ENCODE peak calls at places on chromosomes 3 and 15, in six cellular contexts. One of them, this sample, is unnamed.

GRCh38 chr15:49235446-49236207 is 65.6 kb downstream of the GALK2 start:
- DNase-seq in fibroblast of pulmonary artery: peak
- DNase-seq in epithelial cell of esophagus: peak
- DNase-seq in AG20443: peak
- DNase-seq in kidney epithelial cell: peak
- DNase-seq in AG10803: peak
- DNase-seq in this sample: peak

GRCh38 chr3:52137311-52137710 is 16.9 kb downstream of the POC1A start:
- DNase-seq in AG10803: no peak
- DNase-seq in epithelial cell of esophagus: no peak
- DNase-seq in AG20443: no peak
- DNase-seq in kidney epithelial cell: no peak
- DNase-seq in fibroblast of pulmonary artery: no peak
- DNase-seq in this sample: no peak

GRCh38 chr3:52959773-52960172 is 62.4 kb upstream of the STIMATE start:
- DNase-seq in epithelial cell of esophagus: no peak
- DNase-seq in AG10803: no peak
- DNase-seq in AG20443: no peak
- DNase-seq in fibroblast of pulmonary artery: no peak
- DNase-seq in kidney epithelial cell: no peak
- DNase-seq in this sample: no peak

GRCh38 chr3:15041950-15042349 is 23.2 kb downstream of the MRPS25 start:
- DNase-seq in AG10803: no peak
- DNase-seq in AG20443: no peak
- DNase-seq in kidney epithelial cell: no peak
- DNase-seq in fibroblast of pulmonary artery: no peak
- DNase-seq in epithelial cell of esophagus: no peak
- DNase-seq in this sample: no peak

GRCh38 chr3:31976302-31976701 is 4.8 kb downstream of the OSBPL10 start:
- DNase-seq in kidney epithelial cell: no peak
- DNase-seq in fibroblast of pulmonary artery: no peak
- DNase-seq in AG20443: no peak
- DNase-seq in AG10803: no peak
- DNase-seq in epithelial cell of esophagus: no peak
- DNase-seq in this sample: no peak

GRCh38 chr3:42403737-42404136 is 6.7 kb downstream of the LYZL4 start:
- DNase-seq in AG10803: no peak
- DNase-seq in kidney epithelial cell: no peak
- DNase-seq in epithelial cell of esophagus: peak
- DNase-seq in AG20443: no peak
- DNase-seq in fibroblast of pulmonary artery: no peak
- DNase-seq in this sample: no peak

GRCh38 chr3:41117398-41117870 is 81.9 kb upstream of the CTNNB1 start:
- DNase-seq in epithelial cell of esophagus: peak
- DNase-seq in fibroblast of pulmonary artery: peak
- DNase-seq in kidney epithelial cell: peak
- DNase-seq in AG10803: peak
- DNase-seq in AG20443: peak
- DNase-seq in this sample: peak

GRCh38 chr15:39426552-39427532 is 154.0 kb upstream of the THBS1 start:
- DNase-seq in AG10803: peak
- DNase-seq in AG20443: peak
- DNase-seq in fibroblast of pulmonary artery: peak
- DNase-seq in epithelial cell of esophagus: peak
- DNase-seq in kidney epithelial cell: no peak
- DNase-seq in this sample: peak

GRCh38 chr3:139414608-139415224 is 25.3 kb upstream of the COPB2 start:
- DNase-seq in epithelial cell of esophagus: no peak
- DNase-seq in AG20443: no peak
- DNase-seq in kidney epithelial cell: no peak
- DNase-seq in fibroblast of pulmonary artery: no peak
- DNase-seq in AG10803: no peak
- DNase-seq in this sample: no peak

GRCh38 chr15:29934251-29934650 is 112.0 kb upstream of the TJP1 start:
- DNase-seq in epithelial cell of esophagus: peak
- DNase-seq in fibroblast of pulmonary artery: peak
- DNase-seq in AG20443: no peak
- DNase-seq in kidney epithelial cell: no peak
- DNase-seq in AG10803: peak
- DNase-seq in this sample: no peak

GRCh38 chr3:145191543-145191942 is 969.4 kb downstream of the PLOD2 start:
- DNase-seq in epithelial cell of esophagus: peak
- DNase-seq in AG20443: no peak
- DNase-seq in kidney epithelial cell: no peak
- DNase-seq in AG10803: no peak
- DNase-seq in fibroblast of pulmonary artery: peak
- DNase-seq in this sample: no peak

GRCh38 chr3:42189746-42190145 is 76.2 kb downstream of the CCK start:
- DNase-seq in AG20443: no peak
- DNase-seq in epithelial cell of esophagus: no peak
- DNase-seq in kidney epithelial cell: no peak
- DNase-seq in AG10803: no peak
- DNase-seq in fibroblast of pulmonary artery: no peak
- DNase-seq in this sample: no peak

This sample was measured in NCI-H748 treated with DMSO at 0.1 percent for 48 hours.